ENCODE peak calls at places on chromosomes 1 and 21, in nine cellular contexts. X, P, M, A, R, Q, Y, E and Z are unnamed samples.
A peak's percentile ranks its signal among the peaks of the same experiment; 100 is the strongest.

GRCh38 chr1:47870480-47870879 is 126.7 kb downstream of the TRABD2B start:
- DNase-seq in X (no peak), P (no peak), M (no peak), A (no peak), R (no peak), Q (no peak), Y (no peak), E (no peak), Z (no peak)

GRCh38 chr1:70895531-70895930 is 152.1 kb downstream of the PTGER3 start:
- DNase-seq in X (no peak), P (no peak), M (no peak), A (no peak), R (no peak), Q (no peak), Y (no peak), E (no peak), Z (no peak)

GRCh38 chr1:205294175-205294913 is 27.2 kb downstream of the NUAK2 start:
- DNase-seq in X (no peak), P (peak; percentile 69), M (peak; percentile 92), A (no peak), R (no peak), Q (peak; percentile 55), Y (no peak), E (peak; percentile 79), Z (no peak)

GRCh38 chr1:228367798-228368791 is 38.5 kb downstream of the TRIM11 start:
- DNase-seq in X (no peak), P (peak; percentile 50), M (no peak), A (peak; percentile 62), R (no peak), Q (peak; percentile 8), Y (no peak), E (no peak), Z (no peak)

GRCh38 chr21:32392880-32393676 is at the start of gene URB1:
- DNase-seq in X (peak; percentile 86), P (peak; percentile 93), M (no peak), A (peak; percentile 97), R (peak; percentile 98), Q (peak; percentile 94), Y (peak; percentile 89), E (peak; percentile 57), Z (peak; percentile 46)

GRCh38 chr1:39416609-39417008 is 74.8 kb upstream of the BMP8A start:
- DNase-seq in X (no peak), P (no peak), M (no peak), A (no peak), R (no peak), Q (no peak), Y (no peak), E (no peak), Z (no peak)

GRCh38 chr1:81670286-81670685 is 130.4 kb upstream of the ADGRL2 start:
- DNase-seq in X (no peak), P (no peak), M (peak; percentile 37), A (no peak), R (no peak), Q (peak; percentile 33), Y (no peak), E (peak; percentile 67), Z (no peak)

GRCh38 chr21:42674351-42674940 is 21.0 kb downstream of the PDE9A start:
- DNase-seq in X (no peak), P (peak; percentile 84), M (no peak), A (no peak), R (no peak), Q (peak; percentile 77), Y (no peak), E (no peak), Z (no peak)

GRCh38 chr21:14880922-14881321 is 183.9 kb downstream of the NRIP1 start:
- DNase-seq in X (no peak), P (no peak), M (peak; percentile 79), A (no peak), R (no peak), Q (no peak), Y (no peak), E (no peak), Z (no peak)

GRCh38 chr1:53337499-53337898 is 9.6 kb upstream of the LRP8 start:
- DNase-seq in X (no peak), P (peak; percentile 4), M (no peak), A (no peak), R (no peak), Q (no peak), Y (no peak), E (no peak), Z (no peak)

GRCh38 chr1:85611390-85611789 is 30.8 kb downstream of the CCN1 start:
- DNase-seq in X (no peak), P (no peak), M (peak; percentile 77), A (no peak), R (no peak), Q (no peak), Y (no peak), E (peak; percentile 84), Z (no peak)

GRCh38 chr1:167562697-167563096 is 9.1 kb upstream of the CREG1 start:
- DNase-seq in X (no peak), P (no peak), M (peak; percentile 34), A (no peak), R (no peak), Q (no peak), Y (no peak), E (no peak), Z (no peak)

GRCh38 chr21:42319368-42319767 is 4.2 kb upstream of the TFF3 start:
- DNase-seq in X (no peak), P (no peak), M (no peak), A (no peak), R (no peak), Q (no peak), Y (no peak), E (no peak), Z (no peak)

GRCh38 chr1:21508580-21509350 is 458 bp upstream of the ALPL start:
- DNase-seq in X (peak; percentile 8), P (peak; percentile 90), M (no peak), A (peak; percentile 82), R (peak; percentile 74), Q (peak; percentile 83), Y (peak; percentile 23), E (no peak), Z (no peak)

GRCh38 chr1:9630331-9631081 is 21.0 kb upstream of the PIK3CD start:
- DNase-seq in X (no peak), P (no peak), M (no peak), A (no peak), R (no peak), Q (no peak), Y (no peak), E (no peak), Z (no peak)

GRCh38 chr1:235261243-235261642 is 66.7 kb downstream of the ARID4B start:
- DNase-seq in X (no peak), P (no peak), M (no peak), A (no peak), R (no peak), Q (no peak), Y (no peak), E (no peak), Z (no peak)

GRCh38 chr1:196380311-196380710 is 227.9 kb downstream of the KCNT2 start:
- DNase-seq in X (no peak), P (no peak), M (no peak), A (no peak), R (no peak), Q (no peak), Y (no peak), E (no peak), Z (no peak)

GRCh38 chr1:70767377-70767776 is 280.2 kb downstream of the PTGER3 start:
- DNase-seq in X (no peak), P (no peak), M (peak; percentile 63), A (no peak), R (no peak), Q (no peak), Y (no peak), E (no peak), Z (no peak)

GRCh38 chr1:55723001-55723400 is 507.8 kb upstream of the USP24 start:
- DNase-seq in X (no peak), P (no peak), M (no peak), A (no peak), R (no peak), Q (no peak), Y (no peak), E (no peak), Z (no peak)

GRCh38 chr1:22662318-22662717 is 9.3 kb downstream of the C1QB start:
- DNase-seq in X (no peak), P (peak; percentile 93), M (no peak), A (peak; percentile 12), R (no peak), Q (peak; percentile 71), Y (no peak), E (no peak), Z (no peak)

GRCh38 chr1:168482106-168482505 is 61.7 kb downstream of the XCL2 start:
- DNase-seq in X (no peak), P (no peak), M (no peak), A (no peak), R (no peak), Q (no peak), Y (no peak), E (no peak), Z (no peak)

GRCh38 chr21:42737969-42738590 is 84.7 kb downstream of the PDE9A start:
- DNase-seq in X (no peak), P (no peak), M (no peak), A (no peak), R (peak; percentile 16), Q (no peak), Y (no peak), E (no peak), Z (no peak)

GRCh38 chr1:181623850-181624249 is 140.5 kb downstream of the CACNA1E start:
- DNase-seq in X (no peak), P (no peak), M (no peak), A (no peak), R (no peak), Q (no peak), Y (no peak), E (no peak), Z (no peak)

GRCh38 chr1:173315296-173315695 is 108.2 kb upstream of the TNFSF4 start:
- DNase-seq in X (no peak), P (no peak), M (no peak), A (no peak), R (no peak), Q (no peak), Y (no peak), E (no peak), Z (no peak)

GRCh38 chr1:94713472-94714141 is 106.5 kb upstream of the SLC44A3 start:
- DNase-seq in X (no peak), P (peak; percentile 94), M (peak; percentile 98), A (peak; percentile 53), R (no peak), Q (no peak), Y (no peak), E (peak; percentile 90), Z (no peak)

GRCh38 chr1:156525856-156526479 is 25.4 kb upstream of the MEF2D start:
- DNase-seq in X (no peak), P (peak; percentile 85), M (no peak), A (no peak), R (no peak), Q (no peak), Y (no peak), E (no peak), Z (no peak)

GRCh38 chr1:40256401-40257084 is 1.5 kb upstream of the ZMPSTE24 start:
- DNase-seq in X (no peak), P (no peak), M (no peak), A (peak; percentile 57), R (no peak), Q (no peak), Y (no peak), E (no peak), Z (no peak)

GRCh38 chr1:23475134-23475628 is 8.8 kb downstream of the ASAP3 start:
- DNase-seq in X (no peak), P (no peak), M (peak; percentile 84), A (peak; percentile 20), R (no peak), Q (no peak), Y (no peak), E (peak; percentile 73), Z (no peak)